ENCODE peak calls at places on chromosome 2, in four cellular contexts. One of them, this sample, is unnamed.

GRCh38 chr2:6772366-6772710 is 93.4 kb downstream of the CMPK2 start:
- DNase-seq in HTR-8/SVneo: no peak
- DNase-seq in Calu3: no peak
- DNase-seq in AG20443: no peak
- DNase-seq in this sample: no peak

GRCh38 chr2:68466361-68466777 is 725 bp downstream of the FBXO48 start:
- DNase-seq in HTR-8/SVneo: no peak
- DNase-seq in Calu3: peak; percentile 14
- DNase-seq in AG20443: peak; percentile 41
- DNase-seq in this sample: no peak

GRCh38 chr2:115887209-115887776 is 1444.9 kb downstream of the DPP10 start:
- DNase-seq in HTR-8/SVneo: no peak
- DNase-seq in Calu3: no peak
- DNase-seq in AG20443: no peak
- DNase-seq in this sample: no peak

GRCh38 chr2:26615336-26616031 is 25.7 kb downstream of the CIB4 start:
- DNase-seq in HTR-8/SVneo: no peak
- DNase-seq in Calu3: no peak
- DNase-seq in AG20443: no peak
- DNase-seq in this sample: no peak

GRCh38 chr2:239735131-239735828 is 289.9 kb downstream of the NDUFA10 start:
- DNase-seq in HTR-8/SVneo: no peak
- DNase-seq in Calu3: no peak
- DNase-seq in AG20443: no peak
- DNase-seq in this sample: peak; percentile 86

GRCh38 chr2:238174701-238175100 is 15.9 kb downstream of the ERFE start:
- DNase-seq in HTR-8/SVneo: no peak
- DNase-seq in Calu3: no peak
- DNase-seq in AG20443: no peak
- DNase-seq in this sample: no peak

GRCh38 chr2:220393717-220394116 is 766.3 kb downstream of the SLC4A3 start:
- DNase-seq in HTR-8/SVneo: no peak
- DNase-seq in Calu3: no peak
- DNase-seq in AG20443: no peak
- DNase-seq in this sample: no peak

GRCh38 chr2:71685941-71686611 is 232.7 kb downstream of the DYSF start:
- DNase-seq in HTR-8/SVneo: no peak
- DNase-seq in Calu3: no peak
- DNase-seq in AG20443: no peak
- DNase-seq in this sample: peak; percentile 82

GRCh38 chr2:210428415-210429179 is 48.0 kb downstream of the LANCL1 start:
- DNase-seq in HTR-8/SVneo: no peak
- DNase-seq in Calu3: no peak
- DNase-seq in AG20443: no peak
- DNase-seq in this sample: no peak

GRCh38 chr2:65537651-65538385 is 105.4 kb upstream of the SPRED2 start:
- DNase-seq in HTR-8/SVneo: no peak
- DNase-seq in Calu3: no peak
- DNase-seq in AG20443: peak; percentile 51
- DNase-seq in this sample: no peak

GRCh38 chr2:63840081-63840784 is 1.5 kb upstream of the UGP2 start:
- DNase-seq in HTR-8/SVneo: peak; percentile 35
- DNase-seq in Calu3: no peak
- DNase-seq in AG20443: no peak
- DNase-seq in this sample: no peak

GRCh38 chr2:158922610-158923009 is 45.8 kb upstream of the TANC1 start:
- DNase-seq in HTR-8/SVneo: no peak
- DNase-seq in Calu3: no peak
- DNase-seq in AG20443: no peak
- DNase-seq in this sample: no peak

GRCh38 chr2:15040429-15041084 is 408.0 kb downstream of the LRATD1 start:
- DNase-seq in HTR-8/SVneo: no peak
- DNase-seq in Calu3: no peak
- DNase-seq in AG20443: no peak
- DNase-seq in this sample: no peak

GRCh38 chr2:25201265-25201664 is 32.9 kb upstream of the POMC start:
- DNase-seq in HTR-8/SVneo: peak; percentile 35
- DNase-seq in Calu3: no peak
- DNase-seq in AG20443: peak; percentile 38
- DNase-seq in this sample: no peak

GRCh38 chr2:100121124-100121718 is 21.2 kb downstream of the AFF3 start:
- DNase-seq in HTR-8/SVneo: no peak
- DNase-seq in Calu3: no peak
- DNase-seq in AG20443: no peak
- DNase-seq in this sample: no peak

GRCh38 chr2:36613801-36614200 is 15.8 kb upstream of the FEZ2 start:
- DNase-seq in HTR-8/SVneo: no peak
- DNase-seq in Calu3: no peak
- DNase-seq in AG20443: no peak
- DNase-seq in this sample: no peak

GRCh38 chr2:178479758-178480226 is 465 bp upstream of the PLEKHA3 start:
- DNase-seq in HTR-8/SVneo: no peak
- DNase-seq in Calu3: no peak
- DNase-seq in AG20443: no peak
- DNase-seq in this sample: no peak

GRCh38 chr2:64165696-64166095 is 21.5 kb upstream of the PELI1 start:
- DNase-seq in HTR-8/SVneo: no peak
- DNase-seq in Calu3: no peak
- DNase-seq in AG20443: no peak
- DNase-seq in this sample: no peak

GRCh38 chr2:240603081-240603835 is 16.7 kb downstream of the CAPN10 start:
- DNase-seq in HTR-8/SVneo: no peak
- DNase-seq in Calu3: no peak
- DNase-seq in AG20443: no peak
- DNase-seq in this sample: peak; percentile 82

GRCh38 chr2:25410370-25410769 is 68.6 kb upstream of the DNMT3A start:
- DNase-seq in HTR-8/SVneo: no peak
- DNase-seq in Calu3: no peak
- DNase-seq in AG20443: no peak
- DNase-seq in this sample: no peak

GRCh38 chr2:118967124-118967880 is 25.3 kb downstream of the MARCO start:
- DNase-seq in HTR-8/SVneo: no peak
- DNase-seq in Calu3: no peak
- DNase-seq in AG20443: no peak
- DNase-seq in this sample: no peak

GRCh38 chr2:39734451-39734850 is 44.6 kb downstream of the THUMPD2 start:
- DNase-seq in HTR-8/SVneo: no peak
- DNase-seq in Calu3: no peak
- DNase-seq in AG20443: no peak
- DNase-seq in this sample: no peak